ENCODE peak calls at places on chromosome 13, in seven cellular contexts. G, D, L, Q, W, J and S are unnamed samples.
A peak's percentile ranks its signal among the peaks of the same experiment; 100 is the strongest.

GRCh38 chr13:41137951-41138350 is 5.3 kb upstream of the KBTBD6 start:
- DNase-seq in J (no peak), G (peak; percentile 96), L (no peak), W (peak; percentile 81), Q (no peak), D (peak; percentile 81), S (peak; percentile 79)

GRCh38 chr13:98829541-98829940 is 77.1 kb upstream of the SLC15A1 start:
- DNase-seq in W (no peak), D (no peak), J (no peak), Q (no peak), G (no peak), L (no peak), S (no peak)

GRCh38 chr13:74767031-74767430 is 632.8 kb upstream of the KLF12 start:
- DNase-seq in D (peak; percentile 66), L (no peak), G (peak; percentile 63), Q (no peak), W (peak; percentile 47), J (no peak), S (peak; percentile 84)

GRCh38 chr13:101181076-101181685 is 235.1 kb downstream of the NALCN start:
- DNase-seq in L (no peak), W (no peak), G (peak; percentile 57), J (no peak), Q (no peak), D (peak; percentile 15), S (peak; percentile 29)

GRCh38 chr13:29676941-29677452 is 81.5 kb upstream of the SLC7A1 start:
- DNase-seq in J (no peak), Q (no peak), W (no peak), L (no peak), D (peak; percentile 2), G (peak; percentile 95), S (no peak)

GRCh38 chr13:38321654-38322053 is 28.0 kb upstream of the UFM1 start:
- DNase-seq in D (no peak), J (no peak), Q (no peak), G (no peak), L (peak; percentile 28), W (no peak), S (no peak)

GRCh38 chr13:75372517-75372916 is 109.5 kb downstream of the TBC1D4 start:
- DNase-seq in L (peak; percentile 69), W (peak; percentile 64), D (peak; percentile 62), Q (peak; percentile 55), J (no peak), G (no peak), S (peak; percentile 78)

GRCh38 chr13:107301724-107302374 is 733.9 kb upstream of the ARGLU1 start:
- DNase-seq in G (no peak), D (no peak), W (peak; percentile 2), Q (peak; percentile 17), J (no peak), L (no peak), S (peak; percentile 26)

GRCh38 chr13:31807090-31807541 is 67.8 kb downstream of the RXFP2 start:
- DNase-seq in L (no peak), G (peak; percentile 79), D (no peak), J (no peak), Q (no peak), W (no peak), S (peak; percentile 43)

GRCh38 chr13:25988655-25989054 is 63.2 kb downstream of the SHISA2 start:
- DNase-seq in D (no peak), J (no peak), L (no peak), G (no peak), W (peak; percentile 26), Q (no peak), S (no peak)

GRCh38 chr13:28753208-28753892 is 34.6 kb upstream of the SLC46A3 start:
- DNase-seq in G (peak; percentile 73), Q (peak; percentile 81), W (peak; percentile 92), D (peak; percentile 91), J (no peak), L (no peak), S (peak; percentile 70)

GRCh38 chr13:29439601-29440381 is 155.7 kb downstream of the SLC7A1 start:
- DNase-seq in D (no peak), G (no peak), L (no peak), J (no peak), W (no peak), Q (no peak), S (no peak)

GRCh38 chr13:26964278-26965057 is 203.9 kb upstream of the GPR12 start:
- DNase-seq in W (no peak), L (no peak), Q (no peak), G (no peak), J (no peak), D (peak; percentile 67), S (no peak)

GRCh38 chr13:94607939-94608338 is 6.3 kb downstream of the GPR180 start:
- DNase-seq in J (no peak), W (no peak), L (no peak), D (peak; percentile 29), Q (no peak), G (no peak), S (no peak)

GRCh38 chr13:53138369-53139036 is 109.9 kb downstream of the OLFM4 start:
- DNase-seq in Q (no peak), J (no peak), W (no peak), L (no peak), D (peak; percentile 35), G (no peak), S (peak; percentile 23)

GRCh38 chr13:42615691-42616090 is 41.7 kb downstream of the TNFSF11 start:
- DNase-seq in G (peak; percentile 3), Q (no peak), J (no peak), L (no peak), D (peak; percentile 18), W (peak; percentile 25), S (peak; percentile 2)

GRCh38 chr13:45162821-45163220 is 38.0 kb downstream of the KCTD4 start:
- DNase-seq in J (no peak), D (peak; percentile 95), G (peak; percentile 87), L (no peak), W (peak; percentile 92), Q (peak; percentile 78), S (peak; percentile 93)

GRCh38 chr13:93561553-93561952 is 334.9 kb downstream of the GPC6 start:
- DNase-seq in L (no peak), J (no peak), G (no peak), Q (no peak), W (no peak), D (no peak), S (no peak)

GRCh38 chr13:113562085-113562749 is 22.3 kb upstream of the TFDP1 start:
- DNase-seq in L (peak; percentile 56), Q (peak; percentile 73), D (peak; percentile 76), W (peak; percentile 59), G (peak; percentile 22), J (no peak), S (peak; percentile 73)

GRCh38 chr13:57925250-57925649 is 293.7 kb downstream of the PCDH17 start:
- DNase-seq in W (peak; percentile 1), D (no peak), L (no peak), J (no peak), Q (peak; percentile 22), G (no peak), S (peak; percentile 18)

GRCh38 chr13:113050856-113051431 is 54.6 kb upstream of the F7 start:
- DNase-seq in D (no peak), J (no peak), G (no peak), W (no peak), Q (no peak), L (no peak), S (no peak)

GRCh38 chr13:112873851-112874750 is 94.9 kb upstream of the MCF2L start:
- DNase-seq in G (peak; percentile 41), J (no peak), L (peak; percentile 73), W (peak; percentile 74), Q (peak; percentile 61), D (peak; percentile 50), S (peak; percentile 64)

GRCh38 chr13:92143766-92144165 is 745.3 kb downstream of the GPC5 start:
- DNase-seq in D (no peak), J (no peak), Q (no peak), W (no peak), G (no peak), L (no peak), S (peak; percentile 23)

GRCh38 chr13:77062097-77062496 is 35.1 kb upstream of the FBXL3 start:
- DNase-seq in G (no peak), L (no peak), W (peak; percentile 5), Q (peak; percentile 13), J (no peak), D (peak; percentile 67), S (peak; percentile 31)

GRCh38 chr13:94233401-94233800 is 246.1 kb downstream of the DCT start:
- DNase-seq in L (no peak), Q (peak; percentile 26), G (peak; percentile 91), D (peak; percentile 96), W (peak; percentile 80), J (no peak), S (peak; percentile 97)

GRCh38 chr13:108214511-108215383 is 589 bp downstream of the LIG4 start:
- DNase-seq in D (no peak), W (peak; percentile 19), G (peak; percentile 14), Q (no peak), L (no peak), J (no peak), S (no peak)

GRCh38 chr13:95716231-95716630 is 39.3 kb downstream of the DNAJC3 start:
- DNase-seq in L (no peak), D (no peak), G (no peak), J (no peak), Q (no peak), W (no peak), S (no peak)
- H3K4me3 ChIP-seq in L (no peak overlapping the region), D (no peak overlapping the region), G (no peak overlapping the region), J (no peak overlapping the region), Q (no peak overlapping the region), W (no peak overlapping the region), S (no peak overlapping the region)

GRCh38 chr13:109787135-109787954 is 962 bp upstream of the IRS2 start:
- DNase-seq in G (peak; percentile 49), W (peak; percentile 22), J (no peak), L (peak; percentile 48), Q (peak; percentile 25), D (peak; percentile 33), S (no peak)

GRCh38 chr13:109784590-109785140 is 1.7 kb downstream of the IRS2 start:
- DNase-seq in W (peak; percentile 71), D (peak; percentile 62), L (no peak), J (no peak), Q (peak; percentile 51), G (peak; percentile 65), S (peak; percentile 69)

GRCh38 chr13:109785892-109786450 is 412 bp downstream of the IRS2 start:
- DNase-seq in Q (no peak), G (no peak), D (no peak), L (peak; percentile 16), W (no peak), J (no peak), S (no peak)

GRCh38 chr13:109785141-109785891 is 1.1 kb downstream of the IRS2 start:
- DNase-seq in J (no peak), Q (peak; percentile 44), W (peak; percentile 33), D (peak; percentile 57), G (peak; percentile 59), L (no peak), S (peak; percentile 72)

GRCh38 chr13:109786457-109787134 is at the start of gene IRS2:
- DNase-seq in J (no peak), D (peak; percentile 90), W (peak; percentile 84), Q (peak; percentile 85), G (peak; percentile 90), L (peak; percentile 95), S (peak; percentile 91)
- H3K27ac ChIP-seq in J (no peak within 1 kb of the TSS), D (peak within 1 kb of the TSS; percentile 87), W (no peak within 1 kb of the TSS), Q (no peak within 1 kb of the TSS), G (peak within 1 kb of the TSS; percentile 78), L (peak within 1 kb of the TSS; percentile 95), S (peak within 1 kb of the TSS; percentile 32)

GRCh38 chr13:111546921-111547675 is 226.7 kb downstream of the TEX29 start:
- DNase-seq in Q (no peak), G (no peak), J (no peak), L (no peak), W (no peak), D (no peak), S (no peak)
- H2AFZ ChIP-seq in Q (no peak overlapping the region), G (no peak overlapping the region), J (no peak overlapping the region), L (no peak overlapping the region), W (no peak overlapping the region), D (no peak overlapping the region), S (no peak overlapping the region)

GRCh38 chr13:47813683-47814082 is 187.4 kb downstream of the SUCLA2 start:
- DNase-seq in W (no peak), G (no peak), D (no peak), Q (no peak), J (no peak), L (no peak), S (no peak)
- H3K4me3 ChIP-seq in W (no peak overlapping the region), G (no peak overlapping the region), D (no peak overlapping the region), Q (no peak overlapping the region), J (no peak overlapping the region), L (no peak overlapping the region), S (no peak overlapping the region)